ENCODE peak calls at places on chromosomes 7 and 10, in ten cellular contexts. I, O, F, B, G, W, K, U, D and E are unnamed samples.

GRCh38 chr7:101947899-101948298 is 130.5 kb downstream of the CUX1 start:
- DNase-seq in I (peak; percentile 88), O (peak; percentile 33), F (peak; percentile 90), B (peak; percentile 80), G (no peak), W (no peak), K (no peak), U (no peak), D (no peak), E (no peak)

GRCh38 chr7:33108591-33108930 is 643 bp downstream of the RP9 start:
- DNase-seq in I (peak; percentile 42), O (peak; percentile 13), F (no peak), B (no peak), G (no peak), W (no peak), K (no peak), U (no peak), D (no peak), E (no peak)

GRCh38 chr7:119281181-119281846 is 991.7 kb upstream of the KCND2 start:
- DNase-seq in I (no peak), O (no peak), F (no peak), B (no peak), G (no peak), W (no peak), K (peak; percentile 40), U (no peak), D (no peak), E (no peak)

GRCh38 chr10:14691359-14691758 is 83.3 kb downstream of the FAM107B start:
- DNase-seq in I (no peak), O (peak; percentile 41), F (no peak), B (no peak), G (no peak), W (no peak), K (no peak), U (no peak), D (no peak), E (no peak)

GRCh38 chr10:68992721-68993440 is 4.3 kb downstream of the KIFBP start:
- DNase-seq in I (no peak), O (peak; percentile 17), F (peak; percentile 74), B (no peak), G (no peak), W (peak; percentile 36), K (no peak), U (peak; percentile 21), D (no peak), E (no peak)

GRCh38 chr10:12509016-12509793 is 159.9 kb downstream of the CAMK1D start:
- DNase-seq in I (no peak), O (no peak), F (no peak), B (no peak), G (no peak), W (no peak), K (peak; percentile 23), U (no peak), D (no peak), E (no peak)

GRCh38 chr10:133258066-133258817 is 18.4 kb downstream of the ADAM8 start:
- DNase-seq in I (no peak), O (peak; percentile 67), F (no peak), B (no peak), G (peak; percentile 90), W (peak; percentile 75), K (no peak), U (peak; percentile 83), D (no peak), E (no peak)

GRCh38 chr10:78283069-78283682 is 249.5 kb downstream of the RPS24 start:
- DNase-seq in I (no peak), O (no peak), F (no peak), B (no peak), G (peak; percentile 40), W (no peak), K (no peak), U (no peak), D (peak; percentile 18), E (no peak)

GRCh38 chr10:3811331-3811870 is 26.4 kb upstream of the KLF6 start:
- DNase-seq in I (no peak), O (peak; percentile 59), F (no peak), B (peak; percentile 70), G (no peak), W (peak; percentile 67), K (no peak), U (peak; percentile 52), D (no peak), E (no peak)

GRCh38 chr7:139871820-139872219 is 42.8 kb downstream of the TBXAS1 start:
- DNase-seq in I (no peak), O (no peak), F (no peak), B (no peak), G (no peak), W (no peak), K (no peak), U (no peak), D (no peak), E (no peak)

GRCh38 chr10:117132751-117133231 is 5.3 kb downstream of the VAX1 start:
- DNase-seq in I (peak; percentile 50), O (no peak), F (no peak), B (no peak), G (no peak), W (no peak), K (peak; percentile 67), U (no peak), D (no peak), E (no peak)
- H3K4me3 ChIP-seq in I (no peak overlapping the region), O (no peak overlapping the region), F (no peak overlapping the region), B (no peak overlapping the region), G (no peak overlapping the region), W (peak overlapping the region; percentile 17), K (no peak overlapping the region), U (no peak overlapping the region), D (no peak overlapping the region), E (peak overlapping the region; percentile 72)

DNA sequence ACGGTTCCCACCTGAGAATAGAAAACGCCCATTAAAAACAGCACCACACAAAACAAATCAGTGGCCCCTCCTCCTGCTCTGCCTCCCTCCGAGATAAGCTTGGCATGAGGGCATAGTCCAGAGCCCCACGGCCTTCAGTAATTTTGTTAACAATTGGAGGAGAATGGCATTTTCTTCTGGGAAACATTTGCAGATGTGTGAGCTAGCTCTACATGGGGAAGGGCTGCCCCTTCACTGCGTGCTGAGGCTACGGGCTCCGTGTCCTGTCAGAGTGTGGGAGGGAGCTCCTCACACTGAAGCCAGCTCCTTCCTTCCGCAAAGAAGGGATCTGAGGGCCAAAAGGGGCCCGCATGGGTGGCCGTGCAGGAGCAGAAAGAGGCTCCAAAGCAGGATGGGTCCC is 15.2 kb downstream of the GRK5 start:
- DNase-seq in I (peak; percentile 62), O (no peak), F (peak; percentile 71), B (no peak), G (no peak), W (no peak), K (no peak), U (no peak), D (peak; percentile 77), E (no peak)
- H3K27ac ChIP-seq in I (peak overlapping the region; percentile 76), O (peak overlapping the region; percentile 81), F (peak overlapping the region; percentile 80), B (no peak overlapping the region), G (peak overlapping the region; percentile 64), W (peak overlapping the region; percentile 75), K (no peak overlapping the region), U (peak overlapping the region; percentile 51), D (peak overlapping the region; percentile 60), E (no peak overlapping the region)

DNA sequence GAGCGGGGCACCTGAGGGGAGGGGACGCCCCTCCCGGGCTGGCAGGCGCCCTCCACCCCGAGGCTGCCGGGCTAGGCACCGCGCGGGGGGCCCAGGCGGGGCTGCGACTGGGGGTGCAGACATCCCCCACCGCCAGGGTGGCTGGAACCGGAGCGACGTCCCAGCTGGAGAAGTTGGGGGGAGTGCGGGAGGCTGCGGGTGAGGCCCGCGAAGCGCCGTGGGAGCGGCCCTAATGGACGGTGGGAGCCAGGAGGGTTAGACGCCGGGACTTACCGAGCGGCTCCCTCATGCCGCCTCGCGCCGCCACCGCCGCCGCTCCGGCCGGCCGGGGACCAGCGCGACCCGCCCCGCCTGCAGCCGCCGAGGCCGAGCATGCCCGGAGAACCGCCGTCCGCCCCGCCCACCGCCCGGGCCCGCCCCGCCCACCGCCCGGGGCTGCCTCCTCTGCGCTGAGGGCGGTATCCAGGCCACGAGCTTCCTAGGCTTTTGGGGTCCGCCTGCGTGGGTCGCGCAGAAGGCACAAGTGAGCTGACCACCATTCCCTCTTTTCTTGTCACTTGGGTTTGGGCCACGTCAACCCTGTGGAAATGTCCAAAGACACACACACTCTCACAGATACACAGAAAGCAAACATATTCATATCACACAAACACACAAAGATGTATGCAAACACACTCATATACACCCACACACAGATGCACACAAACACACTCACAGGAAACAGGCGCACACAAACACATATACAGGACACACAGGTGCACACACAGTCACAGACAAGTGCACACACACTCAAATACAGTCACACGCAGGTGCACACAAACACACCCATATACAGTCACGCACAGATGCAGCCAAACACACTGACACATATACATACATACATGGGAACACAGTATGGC is at the start of gene JCAD:
- DNase-seq in I (peak; percentile 89), O (peak; percentile 73), F (peak; percentile 89), B (peak; percentile 69), G (peak; percentile 90), W (peak; percentile 30), K (peak; percentile 86), U (peak; percentile 68), D (no peak), E (no peak)
- TF ChIP-seq POLR2AphosphoS5 in I (peak; percentile 34), O (no peak), F (peak; percentile 69), B (peak; percentile 65), G (no peak), W (no peak), K (no peak), U (no peak), D (no peak), E (no peak)

GRCh38 chr7:92133737-92134270 is 473 bp downstream of the CYP51A1 start:
- DNase-seq in I (peak; percentile 92), O (peak; percentile 78), F (peak; percentile 86), B (peak; percentile 85), G (peak; percentile 92), W (peak; percentile 47), K (peak; percentile 98), U (peak; percentile 64), D (peak; percentile 52), E (no peak)

GRCh38 chr7:92137531-92137930 is 3.3 kb upstream of the CYP51A1 start:
- DNase-seq in I (no peak), O (no peak), F (no peak), B (no peak), G (no peak), W (no peak), K (no peak), U (no peak), D (no peak), E (no peak)

GRCh38 chr7:92134271-92135099 is at the start of gene CYP51A1:
- DNase-seq in I (peak; percentile 99), O (peak; percentile 96), F (peak; percentile 97), B (peak; percentile 94), G (peak; percentile 97), W (peak; percentile 91), K (peak; percentile 97), U (peak; percentile 96), D (peak; percentile 84), E (peak; percentile 62)

GRCh38 chr7:92135100-92135429 is 788 bp upstream of the CYP51A1 start:
- DNase-seq in I (peak; percentile 53), O (peak; percentile 20), F (no peak), B (no peak), G (no peak), W (no peak), K (no peak), U (peak; percentile 33), D (peak; percentile 40), E (no peak)

DNA sequence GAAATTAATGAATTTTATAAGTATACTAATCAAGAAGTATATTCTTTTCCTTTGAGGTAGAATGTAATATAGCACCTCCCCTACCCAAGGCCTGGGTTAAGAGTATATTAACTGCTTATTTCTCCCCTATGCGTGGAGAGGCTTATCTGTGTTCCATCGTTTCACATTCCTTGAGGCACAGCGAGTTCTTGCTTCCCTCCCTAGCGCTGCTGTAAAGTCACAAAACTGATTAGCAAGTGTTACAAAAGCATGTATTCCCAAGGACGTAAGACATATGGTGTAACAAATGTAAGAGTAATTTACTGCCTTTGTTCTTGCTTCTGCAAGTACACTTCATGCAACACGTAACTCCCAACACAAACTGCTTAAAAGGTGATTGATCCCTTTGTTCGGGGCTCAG is 1.2 kb upstream of the CYP51A1 start:
- DNase-seq in I (no peak), O (no peak), F (no peak), B (no peak), G (no peak), W (no peak), K (no peak), U (peak; percentile 28), D (peak; percentile 9), E (no peak)
- H3K4me3 ChIP-seq in I (peak overlapping the region; percentile 82), O (peak overlapping the region; percentile 87), F (peak overlapping the region; percentile 88), B (peak overlapping the region; percentile 77), G (peak overlapping the region; percentile 80), W (peak overlapping the region; percentile 84), K (peak overlapping the region; percentile 89), U (peak overlapping the region; percentile 83), D (peak overlapping the region; percentile 98), E (peak overlapping the region; percentile 98)